ENCODE peak calls at places on chromosomes 4 and X, in five cellular contexts. E, I, V, T and U are unnamed samples.

GRCh38 chr4:102319594-102319993 is 25.7 kb downstream of the SLC39A8 start:
- DNase-seq in E (no peak), I (no peak), V (no peak), T (no peak), U (no peak)

GRCh38 chr4:185263419-185263818 is 54.0 kb downstream of the SNX25 start:
- DNase-seq in E (no peak), I (no peak), V (no peak), T (no peak), U (no peak)

GRCh38 chrX:111168314-111168713 is 72.3 kb downstream of the PAK3 start:
- DNase-seq in E (no peak), I (no peak), V (peak), T (peak), U (peak)

GRCh38 chr4:181792641-181793612 is 450.3 kb upstream of the TENM3 start:
- DNase-seq in E (no peak), I (no peak), V (no peak), T (no peak), U (no peak)

GRCh38 chr4:38967260-38968095 is 64.7 kb downstream of the TMEM156 start:
- DNase-seq in E (no peak), I (no peak), V (peak), T (peak), U (no peak)

GRCh38 chr4:144399927-144400326 is 246.0 kb upstream of the HHIP start:
- DNase-seq in E (peak), I (no peak), V (peak), T (no peak), U (no peak)

GRCh38 chr4:169952236-169953088 is 73.7 kb downstream of the MFAP3L start:
- DNase-seq in E (no peak), I (no peak), V (no peak), T (no peak), U (no peak)

GRCh38 chrX:129108936-129109335 is 414.4 kb downstream of the SMARCA1 start:
- DNase-seq in E (no peak), I (no peak), V (no peak), T (no peak), U (no peak)

GRCh38 chr4:113026556-113026955 is 22.9 kb upstream of the ANK2 start:
- DNase-seq in E (no peak), I (no peak), V (no peak), T (no peak), U (no peak)

GRCh38 chr4:41963105-41963504 is 18.5 kb upstream of the DCAF4L1 start:
- DNase-seq in E (no peak), I (no peak), V (peak), T (peak), U (peak)

GRCh38 chrX:67734111-67734753 is 190.4 kb downstream of the AR start:
- DNase-seq in E (no peak), I (no peak), V (no peak), T (no peak), U (no peak)

GRCh38 chr4:156223985-156224384 is 270.3 kb upstream of the CTSO start:
- DNase-seq in E (no peak), I (no peak), V (no peak), T (no peak), U (no peak)

GRCh38 chr4:77201857-77202256 is 44.9 kb downstream of the CCNG2 start:
- DNase-seq in E (no peak), I (no peak), V (no peak), T (no peak), U (no peak)

GRCh38 chrX:10744011-10744410 is 123.6 kb upstream of the MID1 start:
- DNase-seq in E (no peak), I (no peak), V (no peak), T (no peak), U (peak)

GRCh38 chr4:40055379-40055872 is 1.2 kb upstream of the N4BP2 start:
- DNase-seq in E (no peak), I (no peak), V (no peak), T (peak), U (no peak)

GRCh38 chr4:141792164-141792563 is 155.8 kb downstream of the IL15 start:
- DNase-seq in E (no peak), I (no peak), V (no peak), T (no peak), U (no peak)

GRCh38 chrX:43225626-43226328 is 430.3 kb upstream of the MAOA start:
- DNase-seq in E (no peak), I (no peak), V (no peak), T (peak), U (no peak)

GRCh38 chrX:13091111-13091765 is 46.8 kb upstream of the FAM9C start:
- DNase-seq in E (no peak), I (no peak), V (no peak), T (no peak), U (no peak)

GRCh38 chr4:169229571-169230028 is 41.2 kb downstream of the SH3RF1 start:
- DNase-seq in E (peak), I (no peak), V (peak), T (no peak), U (no peak)

GRCh38 chrX:138704101-138704500 is 7.4 kb downstream of the FGF13 start:
- DNase-seq in E (no peak), I (no peak), V (no peak), T (no peak), U (no peak)

GRCh38 chr4:69549651-69550050 is 53.9 kb upstream of the UGT2B4 start:
- DNase-seq in E (no peak), I (no peak), V (no peak), T (no peak), U (no peak)

GRCh38 chr4:22435652-22436051 is 80.2 kb downstream of the ADGRA3 start:
- DNase-seq in E (no peak), I (no peak), V (no peak), T (no peak), U (no peak)

GRCh38 chrX:19212037-19212436 is 89.8 kb upstream of the ADGRG2 start:
- DNase-seq in E (no peak), I (no peak), V (no peak), T (no peak), U (no peak)

GRCh38 chr4:20264688-20265087 is 13.0 kb downstream of the SLIT2 start:
- DNase-seq in E (no peak), I (no peak), V (no peak), T (no peak), U (no peak)
- TF ChIP-seq RAD21 in E (no peak), I (no peak), V (no peak), T (no peak), U (no peak)

DNA sequence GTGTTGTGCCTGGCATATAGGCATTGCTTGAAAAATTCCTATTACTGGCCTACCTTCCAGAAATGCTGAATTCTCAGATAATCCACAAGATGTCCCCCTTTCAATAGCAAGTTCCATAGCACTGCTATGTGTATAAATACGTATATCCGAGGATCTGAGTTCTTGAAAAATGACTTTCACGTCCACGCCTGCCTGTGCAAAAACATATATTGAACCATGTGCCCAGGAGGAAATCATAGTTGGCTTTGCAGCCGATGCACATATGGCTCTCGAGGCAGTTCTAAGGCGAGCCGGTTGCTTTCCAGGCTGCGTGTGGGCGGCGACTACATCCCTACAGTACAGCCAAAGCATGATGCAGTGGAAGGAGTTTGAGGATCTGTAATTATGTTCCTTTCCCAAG is 55.4 kb upstream of the ESX1 start:
- DNase-seq in E (no peak), I (no peak), V (peak), T (no peak), U (peak)
- TF ChIP-seq RFX5 in E (no peak), I (no peak), V (no peak), T (no peak), U (no peak)

DNA sequence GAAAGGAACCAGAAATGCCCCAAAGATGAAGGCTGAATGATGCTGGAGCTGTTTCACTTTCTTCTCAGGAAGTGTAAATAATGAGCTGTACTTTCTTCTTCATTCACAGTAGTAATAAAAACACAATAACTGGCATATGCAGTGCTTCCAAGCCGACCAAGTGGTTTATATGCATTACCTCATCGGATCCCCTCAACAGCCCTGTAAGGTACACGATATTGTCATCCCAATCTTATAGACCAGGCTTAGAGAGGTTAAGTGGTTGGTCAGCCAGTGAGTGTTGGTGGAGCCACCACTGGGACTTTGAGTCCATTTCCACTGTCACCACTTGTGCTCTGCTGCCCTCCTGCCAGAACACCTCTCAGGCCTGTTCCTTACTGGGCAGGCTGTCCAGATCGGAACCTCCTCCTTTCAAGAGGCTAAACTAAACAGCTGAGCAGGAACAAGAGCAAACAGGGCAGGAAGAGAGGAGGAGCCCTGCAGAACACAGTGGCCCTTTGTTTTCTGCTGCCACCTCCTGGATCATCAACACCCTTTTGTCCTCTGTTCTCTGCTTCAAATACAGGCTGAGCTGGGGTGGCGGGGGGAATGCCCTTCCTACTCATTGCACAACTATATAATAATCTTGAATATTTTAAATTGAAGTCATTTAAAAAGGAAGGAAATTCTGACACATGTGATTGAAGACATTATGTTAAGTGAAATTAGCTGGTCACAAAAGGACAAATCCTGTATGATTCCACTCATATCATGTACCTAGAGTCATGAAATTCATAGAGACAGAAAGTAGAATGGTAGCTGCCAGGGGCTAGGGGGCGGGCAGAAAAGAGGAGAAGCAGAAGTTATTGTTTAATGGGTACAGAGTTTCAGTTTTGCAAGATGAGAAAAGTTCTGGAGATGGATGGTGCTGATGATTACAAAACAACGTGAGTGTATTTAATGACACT is 112.5 kb upstream of the ATP6AP2 start:
- DNase-seq in E (peak), I (peak), V (peak), T (peak), U (peak)
- TF ChIP-seq RAD21 in E (peak), I (peak), V (no peak), T (no peak), U (peak)

DNA sequence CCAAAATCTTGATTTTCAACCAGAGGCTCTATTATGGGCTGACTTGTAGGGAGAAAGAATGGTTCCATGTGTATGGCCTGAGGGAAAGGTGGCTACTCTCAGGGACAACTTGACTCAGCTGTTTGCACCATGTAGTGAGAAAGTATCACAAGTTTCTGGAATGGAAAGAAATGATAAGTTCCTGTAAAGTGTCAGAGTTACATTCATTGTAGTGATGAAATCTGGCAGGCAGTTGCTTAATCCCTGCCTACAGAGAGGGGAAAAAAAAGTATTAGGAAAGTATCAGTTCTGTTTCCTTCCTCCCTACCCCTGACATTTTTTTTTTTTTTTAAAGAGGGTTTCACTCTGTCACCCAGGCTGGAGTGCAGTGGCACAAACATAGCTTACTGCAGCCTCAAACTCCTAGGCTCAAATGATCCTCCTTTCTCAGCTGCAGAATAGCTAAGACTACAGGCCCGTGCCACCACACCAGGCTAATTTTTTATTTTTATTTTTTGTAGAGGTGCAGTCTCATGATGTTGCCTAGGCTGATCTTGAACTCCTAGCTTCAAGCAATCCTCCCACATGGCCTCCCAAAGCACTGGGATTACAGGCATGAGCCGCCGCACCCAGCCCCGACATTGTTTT is 4.7 kb upstream of the FBXL5 start:
- DNase-seq in E (no peak), I (no peak), V (peak), T (no peak), U (no peak)
- TF ChIP-seq RFX5 in E (no peak), I (no peak), V (no peak), T (no peak), U (no peak)

GRCh38 chr4:4752576-4753401 is 106.7 kb upstream of the MSX1 start:
- DNase-seq in E (no peak), I (no peak), V (no peak), T (no peak), U (no peak)
- TF ChIP-seq RAD21 in E (no peak), I (no peak), V (no peak), T (no peak), U (no peak)

GRCh38 chrX:74537011-74537390 is 77.4 kb downstream of the RLIM start:
- DNase-seq in E (no peak), I (no peak), V (peak), T (no peak), U (no peak)
- TF ChIP-seq RFX5 in E (no peak), I (no peak), V (no peak), T (no peak), U (no peak)

GRCh38 chr4:110508827-110509446 is 33.0 kb downstream of the ENPEP start:
- DNase-seq in E (no peak), I (no peak), V (peak), T (no peak), U (peak)

GRCh38 chr4:110498420-110498819 is 22.5 kb downstream of the ENPEP start:
- DNase-seq in E (no peak), I (no peak), V (no peak), T (no peak), U (no peak)

GRCh38 chr4:110505440-110505839 is 29.5 kb downstream of the ENPEP start:
- DNase-seq in E (no peak), I (no peak), V (no peak), T (no peak), U (no peak)

GRCh38 chr4:110501826-110502225 is 25.9 kb downstream of the ENPEP start:
- DNase-seq in E (no peak), I (no peak), V (peak), T (no peak), U (no peak)

DNA sequence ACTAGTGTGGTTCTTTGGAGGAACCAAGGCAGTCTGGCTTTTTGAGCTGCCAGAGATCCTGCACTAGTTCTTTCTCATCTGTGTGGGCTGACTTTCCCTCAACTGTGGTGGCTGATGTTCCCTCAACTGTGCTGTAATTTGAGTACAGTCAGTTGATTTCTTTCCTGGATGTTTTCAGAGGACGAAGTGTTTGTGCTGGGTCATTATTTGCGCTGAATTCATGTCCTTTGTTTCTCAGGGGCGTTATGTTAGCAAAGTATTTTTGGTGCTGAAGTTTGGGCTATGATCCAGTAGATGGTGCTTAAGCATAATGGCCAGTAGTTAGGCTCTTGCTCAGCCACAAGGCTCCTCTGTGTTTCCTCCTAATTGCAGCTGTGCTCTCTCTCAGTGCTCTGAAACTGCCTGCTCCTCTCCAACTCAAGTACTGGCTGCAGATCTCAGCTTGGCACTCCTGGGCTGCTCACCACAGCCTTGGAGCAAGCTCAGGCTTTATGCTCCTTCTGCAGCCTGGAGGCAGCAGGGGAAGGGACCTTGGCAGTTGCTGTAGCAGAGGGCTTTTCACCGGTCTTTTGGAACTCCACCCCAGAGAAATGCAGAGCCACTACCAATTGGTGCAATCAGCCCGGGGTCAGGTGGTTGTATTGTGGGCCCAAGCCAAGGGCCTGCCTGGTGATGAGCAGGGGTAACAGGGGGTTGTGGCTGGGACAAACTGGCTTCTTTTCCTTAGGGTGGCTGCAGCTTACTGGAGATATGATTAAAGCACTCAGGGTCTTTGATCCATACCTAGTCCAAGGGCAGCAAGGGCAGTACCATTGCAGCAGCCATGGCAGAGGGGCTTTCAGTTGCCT is 27.9 kb downstream of the ENPEP start:
- DNase-seq in E (no peak), I (no peak), V (peak), T (no peak), U (no peak)
- TF ChIP-seq RAD21 in E (no peak), I (no peak), V (no peak), T (no peak), U (no peak)

GRCh38 chr4:78558421-78558820 is 6.9 kb downstream of the ANXA3 start:
- DNase-seq in E (no peak), I (no peak), V (no peak), T (no peak), U (no peak)

GRCh38 chr4:78562687-78563086 is 11.1 kb downstream of the ANXA3 start:
- DNase-seq in E (no peak), I (no peak), V (no peak), T (no peak), U (no peak)

GRCh38 chr4:78557841-78558240 is 6.3 kb downstream of the ANXA3 start:
- DNase-seq in E (no peak), I (no peak), V (no peak), T (no peak), U (no peak)

GRCh38 chr4:78561677-78562076 is 10.1 kb downstream of the ANXA3 start:
- DNase-seq in E (no peak), I (no peak), V (no peak), T (peak), U (no peak)

GRCh38 chr4:78560296-78560963 is 8.9 kb downstream of the ANXA3 start:
- DNase-seq in E (no peak), I (no peak), V (peak), T (no peak), U (no peak)
- TF ChIP-seq RFX5 in E (no peak), I (no peak), V (no peak), T (no peak), U (no peak)